ENCODE peak calls at places on chromosomes 2 and 18, in four cellular contexts. One of them, this sample, is unnamed.

GRCh38 chr2:101206080-101206479 is 46.6 kb upstream of the CNOT11 start:
- DNase-seq in activated naive CD4-positive, alpha-beta T cell treated with anti-CD3 and anti-CD28 coated beads, Interleukin-2, amount 10 ng/mL, durations not matched to agents 7 days and 5 days: no peak
- DNase-seq in psoas muscle: no peak
- DNase-seq in left cardiac atrium: no peak
- DNase-seq in this sample: no peak

GRCh38 chr2:75200140-75200985 is 1.0 kb upstream of the TACR1 start:
- DNase-seq in activated naive CD4-positive, alpha-beta T cell treated with anti-CD3 and anti-CD28 coated beads, Interleukin-2, amount 10 ng/mL, durations not matched to agents 7 days and 5 days: no peak
- DNase-seq in psoas muscle: peak
- DNase-seq in left cardiac atrium: peak
- DNase-seq in this sample: no peak

GRCh38 chr2:169933124-169933711 is 106.0 kb downstream of the UBR3 start:
- DNase-seq in activated naive CD4-positive, alpha-beta T cell treated with anti-CD3 and anti-CD28 coated beads, Interleukin-2, amount 10 ng/mL, durations not matched to agents 7 days and 5 days: no peak
- DNase-seq in psoas muscle: no peak
- DNase-seq in left cardiac atrium: no peak
- DNase-seq in this sample: no peak

GRCh38 chr2:79389475-79389874 is 123.4 kb upstream of the CTNNA2 start:
- DNase-seq in activated naive CD4-positive, alpha-beta T cell treated with anti-CD3 and anti-CD28 coated beads, Interleukin-2, amount 10 ng/mL, durations not matched to agents 7 days and 5 days: no peak
- DNase-seq in psoas muscle: no peak
- DNase-seq in left cardiac atrium: no peak
- DNase-seq in this sample: no peak

GRCh38 chr18:33577688-33578370 is at the start of gene ASXL3:
- DNase-seq in activated naive CD4-positive, alpha-beta T cell treated with anti-CD3 and anti-CD28 coated beads, Interleukin-2, amount 10 ng/mL, durations not matched to agents 7 days and 5 days: no peak
- DNase-seq in psoas muscle: peak
- DNase-seq in left cardiac atrium: peak
- DNase-seq in this sample: no peak

GRCh38 chr2:46315103-46315890 is 18.1 kb downstream of the EPAS1 start:
- DNase-seq in activated naive CD4-positive, alpha-beta T cell treated with anti-CD3 and anti-CD28 coated beads, Interleukin-2, amount 10 ng/mL, durations not matched to agents 7 days and 5 days: no peak
- DNase-seq in psoas muscle: peak
- DNase-seq in left cardiac atrium: peak
- DNase-seq in this sample: no peak

GRCh38 chr2:2183135-2183534 is 147.9 kb downstream of the MYT1L start:
- DNase-seq in activated naive CD4-positive, alpha-beta T cell treated with anti-CD3 and anti-CD28 coated beads, Interleukin-2, amount 10 ng/mL, durations not matched to agents 7 days and 5 days: no peak
- DNase-seq in psoas muscle: no peak
- DNase-seq in left cardiac atrium: no peak
- DNase-seq in this sample: no peak

GRCh38 chr2:235493775-235494715 is at the start of gene AGAP1:
- DNase-seq in activated naive CD4-positive, alpha-beta T cell treated with anti-CD3 and anti-CD28 coated beads, Interleukin-2, amount 10 ng/mL, durations not matched to agents 7 days and 5 days: peak
- DNase-seq in psoas muscle: peak
- DNase-seq in left cardiac atrium: peak
- DNase-seq in this sample: no peak

GRCh38 chr2:117785740-117786139 is 28.8 kb upstream of the DDX18 start:
- DNase-seq in activated naive CD4-positive, alpha-beta T cell treated with anti-CD3 and anti-CD28 coated beads, Interleukin-2, amount 10 ng/mL, durations not matched to agents 7 days and 5 days: peak
- DNase-seq in psoas muscle: no peak
- DNase-seq in left cardiac atrium: no peak
- DNase-seq in this sample: peak

GRCh38 chr2:30265441-30266015 is 34.2 kb downstream of the LBH start:
- DNase-seq in activated naive CD4-positive, alpha-beta T cell treated with anti-CD3 and anti-CD28 coated beads, Interleukin-2, amount 10 ng/mL, durations not matched to agents 7 days and 5 days: no peak
- DNase-seq in psoas muscle: no peak
- DNase-seq in left cardiac atrium: no peak
- DNase-seq in this sample: no peak

GRCh38 chr2:8279506-8279905 is 402.4 kb upstream of the ID2 start:
- DNase-seq in activated naive CD4-positive, alpha-beta T cell treated with anti-CD3 and anti-CD28 coated beads, Interleukin-2, amount 10 ng/mL, durations not matched to agents 7 days and 5 days: no peak
- DNase-seq in psoas muscle: no peak
- DNase-seq in left cardiac atrium: no peak
- DNase-seq in this sample: no peak

This sample was measured in DND-41.